ENCODE peak calls at places on chromosomes 2 and 18, in eight cellular contexts. P is CD8-positive, alpha-beta T cell; H is tibial artery; F is prostate gland; R is PC-3; G is psoas muscle; A is fibroblast of mammary gland; C is neural progenitor cell. X is an unnamed sample.

GRCh38 chr2:10346929-10347558 is 44.3 kb downstream of the HPCAL1 start:
- DNase-seq in P (no peak), H (no peak), F (no peak), R (no peak), G (peak), A (no peak), C (no peak), X (no peak)

GRCh38 chr18:7065736-7066135 is 51.9 kb downstream of the LAMA1 start:
- DNase-seq in P (no peak), H (no peak), F (no peak), R (no peak), G (no peak), A (peak), C (no peak), X (no peak)

GRCh38 chr2:29129586-29130281 is 14.5 kb downstream of the CLIP4 start:
- DNase-seq in P (no peak), H (no peak), F (no peak), R (peak), G (no peak), A (no peak), C (no peak), X (no peak)

GRCh38 chr18:832085-832681 is 20.1 kb upstream of the YES1 start:
- DNase-seq in P (no peak), H (no peak), F (no peak), R (no peak), G (no peak), A (no peak), C (peak), X (no peak)

GRCh38 chr2:170204561-170204960 is 26.6 kb downstream of the MYO3B start:
- DNase-seq in P (no peak), H (no peak), F (no peak), R (no peak), G (no peak), A (no peak), C (no peak), X (no peak)

GRCh38 chr2:233922471-233922870 is 5.3 kb downstream of the TRPM8 start:
- DNase-seq in P (no peak), H (no peak), F (peak), R (no peak), G (no peak), A (no peak), C (no peak), X (no peak)

GRCh38 chr18:79574938-79575525 is 104.6 kb upstream of the CTDP1 start:
- DNase-seq in P (no peak), H (peak), F (no peak), R (no peak), G (peak), A (no peak), C (no peak), X (no peak)

GRCh38 chr18:74731097-74731496 is 133.4 kb downstream of the ZNF407 start:
- DNase-seq in P (no peak), H (no peak), F (no peak), R (peak), G (no peak), A (peak), C (no peak), X (peak)

GRCh38 chr2:239264838-239265651 is 135.8 kb downstream of the HDAC4 start:
- DNase-seq in P (peak), H (no peak), F (peak), R (peak), G (peak), A (peak), C (no peak), X (no peak)

GRCh38 chr2:44894058-44894457 is 47.4 kb upstream of the SIX3 start:
- DNase-seq in P (no peak), H (no peak), F (no peak), R (no peak), G (no peak), A (no peak), C (no peak), X (no peak)

GRCh38 chr2:201046881-201047280 is 24.6 kb downstream of the HYCC2 start:
- DNase-seq in P (no peak), H (no peak), F (no peak), R (no peak), G (no peak), A (no peak), C (no peak), X (no peak)

GRCh38 chr2:7945080-7945479 is 736.8 kb upstream of the ID2 start:
- DNase-seq in P (no peak), H (no peak), F (no peak), R (no peak), G (no peak), A (no peak), C (no peak), X (no peak)

GRCh38 chr18:58313491-58314032 is 269.5 kb downstream of the NEDD4L start:
- DNase-seq in P (no peak), H (no peak), F (peak), R (peak), G (no peak), A (no peak), C (no peak), X (no peak)

GRCh38 chr2:36483290-36483689 is 114.7 kb downstream of the FEZ2 start:
- DNase-seq in P (no peak), H (no peak), F (no peak), R (no peak), G (no peak), A (no peak), C (no peak), X (no peak)

DNA sequence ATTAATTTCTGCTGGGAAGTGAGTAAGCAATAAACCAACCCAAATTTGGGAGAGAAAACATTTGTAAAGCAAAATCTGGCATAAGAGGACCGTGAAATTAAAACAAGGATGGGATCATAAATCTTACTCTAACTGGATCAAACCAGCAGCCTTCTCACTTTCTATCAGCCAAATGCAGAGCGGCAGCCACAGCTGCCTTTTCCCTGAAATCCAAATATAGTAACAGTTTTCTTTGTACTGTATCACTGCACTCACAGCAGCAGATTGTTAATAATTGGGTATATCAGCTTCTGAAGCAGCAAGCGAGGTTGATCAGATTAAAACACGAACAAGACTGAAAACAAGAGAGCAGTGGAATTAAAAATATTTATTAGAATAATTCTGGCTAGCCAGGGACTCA is 245.2 kb upstream of the REG3G start:
- DNase-seq in P (no peak), H (no peak), F (no peak), R (no peak), G (no peak), A (no peak), C (no peak), X (no peak)
- H3K4me3 ChIP-seq in P (no peak), H (peak), F (no peak), R (no peak), G (peak), A (no peak), C (no peak), X (no peak)

GRCh38 chr18:34224423-34225217 is at the start of gene NOL4:
- DNase-seq in P (no peak), H (peak), F (peak), R (peak), G (no peak), A (no peak), C (peak), X (no peak)
- H3K4me3 ChIP-seq in P (no peak), H (peak), F (peak), R (peak), G (peak), A (no peak), C (peak), X (peak)

GRCh38 chr2:157271590-157272203 is 14.2 kb downstream of the GALNT5 start:
- DNase-seq in P (no peak), H (no peak), F (no peak), R (no peak), G (no peak), A (no peak), C (no peak), X (no peak)
- H3K4me3 ChIP-seq in P (no peak), H (no peak), F (no peak), R (no peak), G (no peak), A (no peak), C (no peak), X (no peak)

GRCh38 chr2:226902041-226902972 is 66.5 kb downstream of the RHBDD1 start:
- DNase-seq in P (no peak), H (no peak), F (no peak), R (no peak), G (no peak), A (peak), C (no peak), X (no peak)

GRCh38 chr2:226906439-226906796 is 70.6 kb downstream of the RHBDD1 start:
- DNase-seq in P (no peak), H (no peak), F (no peak), R (no peak), G (no peak), A (no peak), C (no peak), X (no peak)

GRCh38 chr2:226904592-226904991 is 68.7 kb downstream of the RHBDD1 start:
- DNase-seq in P (no peak), H (no peak), F (no peak), R (no peak), G (no peak), A (no peak), C (no peak), X (no peak)

GRCh38 chr2:226905718-226906438 is 70.0 kb downstream of the RHBDD1 start:
- DNase-seq in P (no peak), H (no peak), F (no peak), R (no peak), G (no peak), A (no peak), C (no peak), X (no peak)

GRCh38 chr2:226903179-226903578 is 67.3 kb downstream of the RHBDD1 start:
- DNase-seq in P (no peak), H (no peak), F (no peak), R (peak), G (no peak), A (peak), C (no peak), X (peak)
- H3K4me3 ChIP-seq in P (no peak), H (no peak), F (no peak), R (no peak), G (no peak), A (no peak), C (no peak), X (no peak)